ENCODE peak calls at places on chromosomes 16 and 17, in four cellular contexts. V is fibroblast of pulmonary artery, N is psoas muscle, I is heart right ventricle. B is an unnamed sample.

GRCh38 chr16:74076568-74076967 is 220.0 kb upstream of the PSMD7 start:
- DNase-seq in N (no peak), V (no peak), I (no peak), B (no peak)

GRCh38 chr17:61462734-61463067 is 10.5 kb downstream of the TBX4 start:
- DNase-seq in I (no peak), N (no peak), V (no peak), B (no peak)

GRCh38 chr17:8015957-8016631 is 13.7 kb downstream of the GUCY2D start:
- DNase-seq in I (no peak), N (no peak), V (no peak), B (no peak)

GRCh38 chr16:7268182-7268581 is 64.5 kb upstream of the RBFOX1 start:
- DNase-seq in V (no peak), N (no peak), I (peak), B (no peak)

GRCh38 chr17:65588194-65588808 is 26.9 kb upstream of the AXIN2 start:
- DNase-seq in V (no peak), N (no peak), I (no peak), B (no peak)

GRCh38 chr16:24152826-24153225 is 103.3 kb upstream of the CACNG3 start:
- DNase-seq in V (no peak), I (no peak), N (no peak), B (no peak)

GRCh38 chr17:34756670-34757021 is 177.3 kb downstream of the TMEM132E start:
- DNase-seq in V (no peak), I (peak), N (peak), B (no peak)

GRCh38 chr16:88856122-88856827 is 472 bp downstream of the GALNS start:
- DNase-seq in N (peak), V (no peak), I (no peak), B (no peak)

GRCh38 chr17:39739020-39739884 is 1.5 kb downstream of the GRB7 start:
- DNase-seq in I (no peak), V (no peak), N (no peak), B (peak)

GRCh38 chr17:7408341-7408740 is 696 bp downstream of the NLGN2 start:
- DNase-seq in I (no peak), N (no peak), V (no peak), B (no peak)

GRCh38 chr17:77376795-77377751 is 236.3 kb downstream of the SEC14L1 start:
- DNase-seq in N (no peak), V (peak), I (no peak), B (no peak)

GRCh38 chr17:66460558-66460957 is 158.1 kb downstream of the PRKCA start:
- DNase-seq in I (no peak), N (no peak), V (no peak), B (no peak)

GRCh38 chr17:29388937-29389336 is 1.2 kb upstream of the TAOK1 start:
- DNase-seq in N (no peak), I (no peak), V (no peak), B (no peak)

GRCh38 chr17:32189343-32189742 is 47.0 kb downstream of the RHOT1 start:
- DNase-seq in N (no peak), I (no peak), V (no peak), B (no peak)

GRCh38 chr16:17571499-17572093 is 100.8 kb upstream of the XYLT1 start:
- DNase-seq in V (no peak), N (no peak), I (no peak), B (peak)

GRCh38 chr17:17985555-17985954 is 12.9 kb downstream of the DRC3 start:
- DNase-seq in V (peak), N (no peak), I (no peak), B (no peak)

GRCh38 chr17:81512984-81513668 is 527 bp upstream of the ACTG1 start:
- DNase-seq in N (peak), I (peak), V (peak), B (peak)

GRCh38 chr17:50466371-50467113 is 2.1 kb downstream of the CHAD start:
- DNase-seq in V (no peak), I (no peak), N (no peak), B (no peak)

GRCh38 chr17:28507567-28508195 is 1.5 kb downstream of the FOXN1 start:
- DNase-seq in V (no peak), N (no peak), I (no peak), B (peak)

GRCh38 chr16:19898166-19898565 is 13.5 kb upstream of the GPRC5B start:
- DNase-seq in I (no peak), N (no peak), V (no peak), B (no peak)

GRCh38 chr16:19901164-19901563 is 16.5 kb upstream of the GPRC5B start:
- DNase-seq in I (no peak), N (no peak), V (no peak), B (no peak)

GRCh38 chr16:19898924-19899604 is 14.4 kb upstream of the GPRC5B start:
- DNase-seq in I (peak), V (peak), N (no peak), B (peak)

GRCh38 chr16:19900590-19900989 is 15.9 kb upstream of the GPRC5B start:
- DNase-seq in N (no peak), I (no peak), V (no peak), B (no peak)

DNA sequence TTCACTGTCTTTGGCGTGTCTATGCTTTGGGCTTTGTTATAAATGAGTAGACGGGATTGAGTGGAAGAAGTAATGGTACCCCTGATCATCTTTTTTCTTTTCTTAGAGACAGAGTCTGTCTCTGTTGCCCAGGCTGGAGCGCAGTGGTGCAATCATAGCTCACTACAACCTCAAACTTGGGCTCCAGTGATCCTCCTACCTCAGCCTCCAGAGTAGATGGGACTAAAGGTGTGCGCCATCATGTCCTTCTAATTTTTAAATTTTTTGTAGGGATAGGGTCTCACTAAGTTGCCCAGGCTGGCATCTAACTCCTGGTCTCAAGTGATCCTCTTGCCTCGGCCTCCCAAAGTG is 14.9 kb upstream of the GPRC5B start:
- DNase-seq in I (no peak), N (no peak), V (no peak), B (no peak)
- TF ChIP-seq CTCF in I (no peak), N (no peak), V (no peak), B (no peak)

GRCh38 chr17:14460502-14460901 is 159.6 kb downstream of the HS3ST3B1 start:
- DNase-seq in V (no peak), N (no peak), I (no peak), B (no peak)

GRCh38 chr17:14461131-14461530 is 160.2 kb downstream of the HS3ST3B1 start:
- DNase-seq in N (no peak), I (no peak), V (no peak), B (no peak)

GRCh38 chr17:14464741-14465140 is 163.9 kb downstream of the HS3ST3B1 start:
- DNase-seq in V (no peak), N (no peak), I (no peak), B (peak)

GRCh38 chr17:14458724-14459123 is 157.8 kb downstream of the HS3ST3B1 start:
- DNase-seq in I (no peak), V (no peak), N (no peak), B (no peak)

DNA sequence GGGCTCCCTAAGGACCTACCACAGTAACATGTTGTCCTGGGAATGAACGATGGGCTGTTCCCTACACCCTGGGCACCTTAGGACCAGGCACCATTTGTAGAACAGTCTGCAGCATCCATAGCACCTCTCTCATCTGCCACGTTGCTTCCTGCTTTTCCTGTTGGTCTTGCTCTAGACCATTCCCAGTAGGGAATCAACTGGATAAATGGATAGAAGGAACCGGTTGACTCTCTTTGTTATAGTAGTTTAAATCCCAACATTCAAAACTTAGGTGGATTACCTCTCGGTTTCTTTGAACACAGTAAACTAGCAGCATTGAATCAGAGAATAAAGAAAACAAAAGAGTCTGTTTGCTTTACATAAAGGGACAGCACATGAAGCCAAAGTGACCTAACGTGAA is 159.1 kb downstream of the HS3ST3B1 start:
- DNase-seq in V (no peak), I (no peak), N (no peak), B (no peak)
- TF ChIP-seq CTCF in V (no peak), I (no peak), N (no peak), B (no peak)

DNA sequence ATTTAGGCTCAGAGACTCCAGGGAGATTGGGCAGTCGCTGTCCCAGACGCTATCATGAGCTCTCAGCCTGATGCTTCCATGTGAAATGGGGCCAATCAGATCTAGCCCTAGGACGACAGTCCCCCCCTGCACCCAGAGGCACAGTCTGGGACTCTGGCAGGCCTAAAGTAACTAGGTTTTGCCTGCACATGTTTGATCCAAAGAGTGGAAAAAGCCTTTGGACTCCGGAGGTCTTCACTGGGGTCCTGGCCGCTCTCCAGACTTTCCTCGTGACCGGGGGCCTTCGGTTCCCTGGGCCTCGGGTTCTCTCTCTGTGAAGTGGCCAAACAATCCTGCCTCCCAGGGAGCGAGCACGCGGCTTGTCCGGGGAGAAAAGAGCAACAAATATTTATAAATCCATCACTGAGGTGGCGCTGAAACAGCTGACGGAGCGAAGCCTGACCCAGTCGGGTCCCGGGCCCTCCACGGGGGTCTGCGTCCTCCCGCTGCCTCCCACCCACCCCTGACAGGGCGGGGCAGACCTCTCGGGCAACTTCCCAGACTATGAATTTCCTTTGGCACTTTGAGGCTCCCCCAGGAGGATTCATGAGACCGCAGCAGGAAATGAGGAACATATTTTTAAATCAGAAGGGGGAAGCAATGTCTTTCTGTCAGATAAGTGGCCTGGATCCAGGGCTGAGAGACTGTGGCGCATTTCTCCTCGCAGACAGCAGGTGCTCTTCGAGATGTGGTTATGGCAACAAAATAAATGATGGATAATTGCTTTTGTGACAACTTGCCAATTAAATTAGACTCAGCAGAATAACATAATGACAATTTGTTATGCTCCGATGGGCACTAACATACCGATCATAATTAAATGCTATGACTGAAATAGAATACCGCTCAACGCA is 38.9 kb downstream of the MRPS23 start:
- DNase-seq in V (peak), N (peak), I (peak), B (no peak)
- TF ChIP-seq CTCF in V (no peak), N (no peak), I (no peak), B (no peak)

DNA sequence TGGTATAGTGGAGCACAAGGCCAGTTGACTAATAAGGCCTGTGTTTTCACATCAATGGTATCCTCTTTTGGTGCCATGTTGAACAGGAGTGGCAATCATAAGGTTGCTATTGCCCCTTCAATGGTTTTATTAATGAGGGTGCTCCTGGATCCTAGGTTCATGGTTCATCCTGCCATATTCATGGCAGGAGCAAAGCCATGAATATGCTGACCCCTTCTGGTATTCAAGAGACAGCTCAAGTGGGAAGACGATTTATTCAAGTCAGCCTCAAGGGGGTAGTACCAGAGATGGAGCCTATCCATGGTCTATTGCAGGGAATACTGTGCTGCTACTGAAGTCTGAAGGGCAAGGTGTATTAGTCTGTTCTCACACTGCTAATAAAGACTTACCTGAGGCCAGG is 2.6 kb downstream of the ABCA9 start:
- DNase-seq in N (no peak), I (no peak), V (peak), B (no peak)
- TF ChIP-seq CTCF in N (no peak), I (no peak), V (peak), B (no peak)

DNA sequence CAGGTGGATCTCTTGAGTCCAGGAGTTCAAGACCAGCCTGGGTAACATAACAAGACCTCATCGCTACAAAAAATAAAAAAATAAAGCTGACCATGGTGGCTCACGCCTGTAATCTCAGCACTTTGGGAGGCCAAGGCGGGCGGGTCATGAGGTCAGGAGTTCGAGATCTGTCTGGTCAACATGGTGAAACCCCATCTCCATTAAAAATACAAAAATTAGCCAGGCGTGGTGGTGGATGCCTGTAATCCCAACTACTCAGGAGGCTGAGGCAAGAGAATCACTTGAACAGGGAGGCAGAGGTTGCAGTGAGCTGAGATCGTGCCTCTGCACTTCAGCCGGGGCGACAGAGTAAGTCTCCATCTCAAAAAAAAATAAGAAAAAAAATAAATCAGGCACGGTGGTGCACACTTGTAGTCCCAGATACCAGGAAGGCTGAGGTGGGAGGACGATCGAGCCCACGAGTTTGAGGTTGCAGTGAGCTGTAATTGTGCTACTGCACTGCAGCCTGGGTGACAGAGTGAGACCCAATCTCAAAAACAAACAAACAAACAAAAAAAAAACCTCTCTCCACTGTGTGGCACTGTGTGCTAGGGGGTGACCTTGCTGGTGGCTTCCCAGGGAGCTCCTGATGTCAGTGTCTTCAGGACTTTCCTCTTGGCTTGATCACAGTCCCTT is 19.8 kb upstream of the MAPK3 start:
- DNase-seq in V (no peak), N (no peak), I (no peak), B (peak)
- TF ChIP-seq CTCF in V (no peak), N (no peak), I (peak), B (no peak)

DNA sequence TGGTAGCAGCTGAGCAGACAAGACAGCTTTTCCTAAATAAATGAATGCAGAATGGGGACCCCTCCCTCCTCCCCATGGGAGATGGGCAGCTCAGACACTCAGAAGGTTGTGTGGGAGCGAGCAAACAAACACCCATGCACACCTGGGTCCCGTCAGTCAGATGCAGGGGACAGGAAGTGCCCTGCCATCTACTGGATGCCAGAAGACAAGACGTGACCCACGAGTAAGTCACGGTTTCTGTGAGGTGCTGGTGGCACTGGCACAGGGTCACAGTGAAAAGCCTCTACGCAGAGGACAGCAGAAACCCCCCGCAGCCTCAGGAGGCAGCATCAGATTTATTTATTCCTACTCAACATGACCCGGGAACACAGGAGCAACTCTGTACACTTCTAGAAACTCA is 8.4 kb downstream of the HBQ1 start:
- DNase-seq in N (no peak), I (no peak), V (no peak), B (no peak)
- TF ChIP-seq CTCF in N (no peak), I (no peak), V (no peak), B (no peak)

DNA sequence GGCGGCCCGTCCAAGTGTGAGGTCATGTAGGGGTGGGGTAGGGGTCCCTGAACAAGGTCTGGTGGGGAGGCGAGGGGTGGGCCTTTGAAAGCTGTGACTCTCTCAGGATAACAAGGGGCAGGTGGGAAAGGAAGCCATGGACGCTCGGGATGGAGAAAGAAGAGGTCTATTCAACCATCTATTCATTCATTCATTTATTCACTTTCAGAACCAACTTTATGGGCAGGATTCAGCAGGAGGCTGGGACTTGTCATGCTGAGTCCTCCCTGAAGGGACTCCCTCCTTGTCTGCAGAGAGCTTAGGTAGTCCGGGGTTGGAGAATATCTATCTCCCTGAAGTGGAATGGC is 8.6 kb upstream of the CD300A start:
- DNase-seq in N (no peak), V (no peak), I (no peak), B (no peak)
- TF ChIP-seq CTCF in N (no peak), V (no peak), I (peak), B (no peak)